ENCODE peak calls at places on chromosomes 12 and 14, in five cellular contexts. One of them, this sample, is unnamed.

GRCh38 chr14:20801726-20802125 is 918 bp downstream of the RNASE1 start:
- DNase-seq in A549: no peak
- DNase-seq in left ventricle myocardium inferior: peak
- DNase-seq in adrenal gland: no peak
- DNase-seq in left lung: peak
- DNase-seq in this sample: no peak

GRCh38 chr12:76495556-76495955 is 64.0 kb downstream of the OSBPL8 start:
- DNase-seq in A549: no peak
- DNase-seq in left ventricle myocardium inferior: no peak
- DNase-seq in adrenal gland: no peak
- DNase-seq in left lung: no peak
- DNase-seq in this sample: no peak

GRCh38 chr14:65079788-65080187 is 22.5 kb downstream of the MAX start:
- DNase-seq in A549: no peak
- DNase-seq in left ventricle myocardium inferior: no peak
- DNase-seq in adrenal gland: no peak
- DNase-seq in left lung: no peak
- DNase-seq in this sample: no peak

GRCh38 chr12:77943466-77943865 is 112.8 kb downstream of the NAV3 start:
- DNase-seq in A549: peak
- DNase-seq in left ventricle myocardium inferior: no peak
- DNase-seq in adrenal gland: no peak
- DNase-seq in left lung: no peak
- DNase-seq in this sample: peak

GRCh38 chr12:109951136-109951535 is 45.0 kb downstream of the GIT2 start:
- DNase-seq in A549: no peak
- DNase-seq in left ventricle myocardium inferior: no peak
- DNase-seq in adrenal gland: peak
- DNase-seq in left lung: no peak
- DNase-seq in this sample: peak

GRCh38 chr14:105855246-105855892 is 329.0 kb downstream of the TMEM121 start:
- DNase-seq in A549: no peak
- DNase-seq in left ventricle myocardium inferior: peak
- DNase-seq in adrenal gland: peak
- DNase-seq in left lung: peak
- DNase-seq in this sample: no peak

GRCh38 chr14:28101992-28102391 is 664.6 kb upstream of the FOXG1 start:
- DNase-seq in A549: no peak
- DNase-seq in left ventricle myocardium inferior: no peak
- DNase-seq in adrenal gland: no peak
- DNase-seq in left lung: no peak
- DNase-seq in this sample: no peak

GRCh38 chr12:41014643-41015020 is 173.5 kb upstream of the PDZRN4 start:
- DNase-seq in A549: peak
- DNase-seq in left ventricle myocardium inferior: no peak
- DNase-seq in adrenal gland: no peak
- DNase-seq in left lung: no peak
- DNase-seq in this sample: no peak

GRCh38 chr14:101721111-101721510 is 40.4 kb upstream of the PPP2R5C start:
- DNase-seq in A549: no peak
- DNase-seq in left ventricle myocardium inferior: no peak
- DNase-seq in adrenal gland: no peak
- DNase-seq in left lung: no peak
- DNase-seq in this sample: no peak

GRCh38 chr14:103607039-103607668 is 21.9 kb upstream of the KLC1 start:
- DNase-seq in A549: peak
- DNase-seq in left ventricle myocardium inferior: peak
- DNase-seq in adrenal gland: peak
- DNase-seq in left lung: peak
- DNase-seq in this sample: peak

GRCh38 chr12:9674226-9674590 is 4.7 kb downstream of the CLEC2D start:
- DNase-seq in A549: no peak
- DNase-seq in left ventricle myocardium inferior: no peak
- DNase-seq in adrenal gland: no peak
- DNase-seq in left lung: no peak
- DNase-seq in this sample: no peak

GRCh38 chr12:118098911-118099671 is 4.7 kb downstream of the VSIG10 start:
- DNase-seq in A549: no peak
- DNase-seq in left ventricle myocardium inferior: no peak
- DNase-seq in adrenal gland: no peak
- DNase-seq in left lung: no peak
- DNase-seq in this sample: no peak

GRCh38 chr12:7868391-7868790 is 4.3 kb downstream of the SLC2A14 start:
- DNase-seq in A549: no peak
- DNase-seq in left ventricle myocardium inferior: no peak
- DNase-seq in adrenal gland: no peak
- DNase-seq in left lung: no peak
- DNase-seq in this sample: peak

GRCh38 chr12:122064034-122064777 is 14.3 kb upstream of the MLXIP start:
- DNase-seq in A549: peak
- DNase-seq in left ventricle myocardium inferior: peak
- DNase-seq in adrenal gland: peak
- DNase-seq in left lung: peak
- DNase-seq in this sample: peak

GRCh38 chr12:96886998-96887677 is 19.9 kb upstream of the NEDD1 start:
- DNase-seq in A549: no peak
- DNase-seq in left ventricle myocardium inferior: no peak
- DNase-seq in adrenal gland: no peak
- DNase-seq in left lung: no peak
- DNase-seq in this sample: peak

DNA sequence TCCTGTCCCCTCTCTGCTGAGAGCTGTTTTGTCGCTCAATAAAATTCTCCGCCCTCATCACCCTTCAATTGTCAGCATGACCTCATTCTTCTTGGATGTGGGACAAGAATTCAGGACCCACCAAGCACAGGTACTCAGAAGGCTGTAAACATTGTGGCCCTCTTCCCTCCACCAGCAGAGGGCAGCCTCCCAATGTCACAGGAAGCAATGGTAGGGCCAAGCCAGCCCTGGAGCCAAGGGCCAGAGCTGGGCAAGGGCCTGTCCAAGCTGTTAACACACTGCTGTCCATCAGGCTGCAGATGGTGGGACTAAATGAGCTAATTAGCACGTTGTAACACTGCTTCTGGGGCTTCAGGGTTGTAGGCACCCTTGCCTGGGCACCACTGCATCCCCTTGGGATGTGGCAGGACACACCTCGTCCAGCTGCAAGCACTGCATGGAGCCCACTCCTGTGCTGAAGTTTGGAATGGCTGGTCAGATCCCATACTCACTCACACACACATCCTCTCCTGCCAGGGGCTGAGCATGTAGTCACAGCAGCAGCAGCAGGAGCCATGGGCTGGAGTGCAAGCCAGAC is 62.7 kb upstream of the HECTD1 start:
- DNase-seq in A549: peak
- DNase-seq in left ventricle myocardium inferior: no peak
- DNase-seq in adrenal gland: no peak
- DNase-seq in left lung: no peak
- DNase-seq in this sample: no peak
- TF ChIP-seq CTCF in A549: peak
- TF ChIP-seq CTCF in left ventricle myocardium inferior: peak
- TF ChIP-seq CTCF in adrenal gland: peak
- TF ChIP-seq CTCF in left lung: peak
- TF ChIP-seq CTCF in this sample: peak

GRCh38 chr14:73727181-73727580 is 13.0 kb upstream of the PNMA1 start:
- DNase-seq in A549: no peak
- DNase-seq in left ventricle myocardium inferior: no peak
- DNase-seq in adrenal gland: no peak
- DNase-seq in left lung: no peak
- DNase-seq in this sample: no peak

GRCh38 chr14:73729015-73729330 is 14.8 kb upstream of the PNMA1 start:
- DNase-seq in A549: no peak
- DNase-seq in left ventricle myocardium inferior: no peak
- DNase-seq in adrenal gland: no peak
- DNase-seq in left lung: no peak
- DNase-seq in this sample: no peak

GRCh38 chr14:73726025-73726961 is 12.1 kb upstream of the PNMA1 start:
- DNase-seq in A549: no peak
- DNase-seq in left ventricle myocardium inferior: no peak
- DNase-seq in adrenal gland: no peak
- DNase-seq in left lung: no peak
- DNase-seq in this sample: no peak

GRCh38 chr14:73729556-73730265 is 15.5 kb upstream of the PNMA1 start:
- DNase-seq in A549: no peak
- DNase-seq in left ventricle myocardium inferior: no peak
- DNase-seq in adrenal gland: no peak
- DNase-seq in left lung: no peak
- DNase-seq in this sample: no peak

DNA sequence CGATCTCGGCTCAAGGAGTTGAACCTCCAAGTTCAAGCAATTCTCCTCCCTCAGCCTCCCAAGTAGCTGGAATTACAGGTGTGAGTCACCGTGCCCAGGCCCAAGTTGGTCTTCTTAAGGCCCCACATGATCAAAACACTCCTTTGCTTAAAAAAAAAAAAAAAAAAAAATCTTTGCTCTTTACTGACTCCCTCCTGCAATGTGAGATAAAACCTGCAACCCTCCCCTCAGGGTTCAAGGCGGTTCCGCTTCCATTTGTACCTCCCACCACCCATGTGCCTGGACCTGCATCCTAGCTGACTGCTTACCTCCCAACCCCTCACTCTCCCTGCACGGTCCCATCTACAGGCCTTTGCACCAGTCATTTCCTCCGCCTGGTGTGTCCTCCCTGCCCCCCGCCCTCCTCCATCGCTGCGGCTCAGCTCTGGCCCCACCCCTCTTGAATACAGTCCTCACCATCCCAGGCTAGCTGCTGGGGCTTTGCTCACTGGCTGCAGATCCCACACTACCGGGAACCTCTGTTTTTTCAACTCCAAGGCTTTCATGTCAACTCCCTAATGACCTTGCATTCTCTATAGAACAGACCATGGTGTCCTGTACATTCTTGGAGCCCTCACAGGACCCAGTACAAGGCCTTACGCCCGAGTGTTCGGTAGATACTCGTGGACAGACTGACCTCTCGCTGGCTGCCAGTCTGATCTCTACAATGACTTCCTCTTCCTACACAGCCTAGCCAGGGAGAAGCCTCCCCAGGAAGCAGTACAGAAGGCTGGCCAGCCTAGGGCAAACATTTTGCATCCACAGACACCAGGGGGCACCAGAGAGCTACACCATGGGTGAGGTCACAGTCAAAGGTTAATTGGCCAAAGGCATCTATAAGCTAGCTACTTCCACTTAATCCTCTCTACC is 14.2 kb upstream of the PNMA1 start:
- DNase-seq in A549: peak
- DNase-seq in left ventricle myocardium inferior: peak
- DNase-seq in adrenal gland: peak
- DNase-seq in left lung: peak
- DNase-seq in this sample: peak
- H3K4me3 ChIP-seq in A549: no peak
- H3K4me3 ChIP-seq in left ventricle myocardium inferior: no peak
- H3K4me3 ChIP-seq in adrenal gland: no peak
- H3K4me3 ChIP-seq in left lung: no peak
- H3K4me3 ChIP-seq in this sample: no peak

GRCh38 chr14:67940894-67941455 is 121.4 kb downstream of the RAD51B start:
- DNase-seq in A549: peak
- DNase-seq in left ventricle myocardium inferior: no peak
- DNase-seq in adrenal gland: no peak
- DNase-seq in left lung: no peak
- DNase-seq in this sample: peak
- TF ChIP-seq CTCF in A549: no peak
- TF ChIP-seq CTCF in left ventricle myocardium inferior: no peak
- TF ChIP-seq CTCF in adrenal gland: no peak
- TF ChIP-seq CTCF in left lung: no peak
- TF ChIP-seq CTCF in this sample: no peak

DNA sequence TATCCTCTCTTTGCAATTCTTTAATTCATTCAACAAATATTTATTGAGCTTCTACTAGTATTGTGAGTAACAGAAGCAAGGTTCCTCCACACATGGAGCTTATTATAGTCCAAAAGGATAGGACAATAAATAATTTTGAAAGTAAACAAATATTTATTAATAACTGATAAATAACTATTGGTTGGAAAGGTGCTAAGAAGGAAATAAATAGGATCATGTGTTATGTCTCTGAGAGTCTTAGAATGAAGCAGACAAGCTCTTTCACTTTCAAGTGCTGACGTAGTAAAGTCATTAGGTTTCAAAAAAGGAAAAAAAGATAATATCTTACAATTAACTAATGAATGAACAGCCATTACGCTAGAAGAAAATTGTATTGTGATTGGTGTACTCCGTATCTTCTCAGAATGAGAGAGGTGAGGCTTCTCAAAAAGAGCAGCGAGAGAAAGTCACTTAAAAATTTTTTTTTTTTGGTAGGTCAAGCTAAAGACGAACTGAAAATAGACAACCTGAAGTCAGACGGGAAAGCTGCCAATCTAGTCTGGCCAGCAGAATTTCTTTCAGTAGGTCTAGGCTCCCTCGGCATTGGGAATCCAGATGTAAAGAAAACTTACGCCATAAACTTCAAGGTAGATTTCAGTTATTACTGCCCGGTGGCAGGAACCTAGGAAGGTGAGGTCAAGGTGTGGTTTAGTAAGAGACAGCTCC is 625 bp upstream of the LEMD3 start:
- DNase-seq in A549: no peak
- DNase-seq in left ventricle myocardium inferior: no peak
- DNase-seq in adrenal gland: no peak
- DNase-seq in left lung: no peak
- DNase-seq in this sample: no peak
- H3K4me3 ChIP-seq in A549: peak
- H3K4me3 ChIP-seq in left ventricle myocardium inferior: peak
- H3K4me3 ChIP-seq in adrenal gland: peak
- H3K4me3 ChIP-seq in left lung: peak
- H3K4me3 ChIP-seq in this sample: peak

DNA sequence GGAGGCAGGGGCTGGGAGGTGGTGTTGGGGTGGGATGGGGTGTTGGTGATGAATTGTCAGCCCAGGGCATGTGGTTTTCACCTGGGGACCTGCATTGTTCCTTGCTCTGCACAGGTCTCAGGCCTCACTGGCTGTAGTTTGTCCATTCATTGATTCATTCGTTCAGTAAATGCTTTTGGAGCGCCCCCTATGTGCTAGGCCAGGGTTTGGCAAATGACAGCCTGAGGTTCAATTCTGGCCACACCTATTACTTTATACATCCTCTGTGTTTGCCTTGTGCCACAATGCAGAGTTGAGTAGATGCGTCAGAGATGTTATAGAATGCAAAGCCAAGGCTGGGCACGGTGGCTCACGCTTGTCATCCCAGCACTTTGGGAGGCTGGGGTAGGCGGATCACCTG is 4.7 kb downstream of the ADCK1 start:
- DNase-seq in A549: peak
- DNase-seq in left ventricle myocardium inferior: no peak
- DNase-seq in adrenal gland: no peak
- DNase-seq in left lung: no peak
- DNase-seq in this sample: no peak
- TF ChIP-seq CTCF in A549: peak
- TF ChIP-seq CTCF in left ventricle myocardium inferior: peak
- TF ChIP-seq CTCF in adrenal gland: peak
- TF ChIP-seq CTCF in left lung: no peak
- TF ChIP-seq CTCF in this sample: peak

This sample was measured in AG10803.